ENCODE peak calls at places on chromosomes 3 and 15, in five cellular contexts. B, V, A, M and J are unnamed samples.

GRCh38 chr15:101152914-101153313 is 98.9 kb downstream of the CHSY1 start:
- DNase-seq in A (no peak), V (peak), M (peak), B (no peak), J (no peak)

GRCh38 chr3:78645628-78646310 is 1122.0 kb downstream of the ROBO1 start:
- DNase-seq in B (peak), A (no peak), M (peak), V (peak), J (no peak)

GRCh38 chr15:56683925-56684324 is 49.4 kb downstream of the ZNF280D start:
- DNase-seq in M (no peak), V (no peak), B (no peak), A (no peak), J (no peak)

GRCh38 chr3:11717768-11718581 is 74.3 kb upstream of the VGLL4 start:
- DNase-seq in V (peak), B (no peak), M (no peak), A (no peak), J (no peak)

GRCh38 chr15:84816694-84817460 is at the start of gene ALPK3:
- DNase-seq in A (no peak), B (no peak), V (no peak), M (no peak), J (no peak)

GRCh38 chr15:73051402-73051810 is 857 bp upstream of the NEO1 start:
- DNase-seq in A (peak), B (no peak), V (no peak), M (peak), J (no peak)

GRCh38 chr3:126528419-126528799 is 4.5 kb downstream of the CHST13 start:
- DNase-seq in M (no peak), A (no peak), V (no peak), B (no peak), J (no peak)

GRCh38 chr3:171810278-171811058 is at the start of gene PLD1:
- DNase-seq in B (no peak), A (peak), V (peak), M (peak), J (peak)

GRCh38 chr3:82814660-82815059 is 1053.2 kb upstream of the GBE1 start:
- DNase-seq in V (no peak), A (no peak), M (no peak), B (no peak), J (no peak)

GRCh38 chr3:41881233-41881821 is 80.6 kb downstream of the ULK4 start:
- DNase-seq in V (peak), B (no peak), M (no peak), A (no peak), J (no peak)

GRCh38 chr15:55741592-55742497 is 1.1 kb downstream of the PRTG start:
- DNase-seq in V (peak), B (no peak), M (no peak), A (no peak), J (no peak)

GRCh38 chr15:45180648-45181436 is 6.9 kb downstream of the SHF start:
- DNase-seq in A (no peak), M (no peak), V (no peak), B (no peak), J (no peak)

GRCh38 chr3:38163117-38163870 is 2.0 kb upstream of the OXSR1 start:
- DNase-seq in V (peak), M (peak), A (no peak), B (no peak), J (no peak)

GRCh38 chr15:60396560-60396963 is 1.2 kb downstream of the ANXA2 start:
- DNase-seq in V (no peak), B (no peak), M (no peak), A (no peak), J (no peak)

GRCh38 chr3:138060792-138061191 is 50.8 kb downstream of the CLDN18 start:
- DNase-seq in A (no peak), B (no peak), V (no peak), M (no peak), J (no peak)

GRCh38 chr15:90153658-90154057 is 47.5 kb upstream of the SEMA4B start:
- DNase-seq in V (no peak), A (no peak), B (no peak), M (no peak), J (no peak)

GRCh38 chr3:58353722-58354553 is 21.2 kb downstream of the PXK start:
- DNase-seq in M (no peak), A (no peak), V (no peak), B (no peak), J (no peak)

GRCh38 chr15:20340331-20340811 is 201.2 kb downstream of the GOLGA6L6 start:
- DNase-seq in A (no peak), V (no peak), M (peak), B (no peak), J (no peak)

GRCh38 chr3:45608885-45609284 is 14.3 kb downstream of the LIMD1 start:
- DNase-seq in M (no peak), B (no peak), V (no peak), A (no peak), J (no peak)

GRCh38 chr3:77539677-77540076 is 499.8 kb downstream of the ROBO2 start:
- DNase-seq in M (no peak), A (no peak), B (no peak), V (peak), J (no peak)

GRCh38 chr3:141952611-141953010 is 76.2 kb downstream of the ATP1B3 start:
- DNase-seq in V (no peak), A (no peak), M (no peak), B (no peak), J (no peak)

GRCh38 chr3:72004749-72005292 is 219.9 kb upstream of the PROK2 start:
- DNase-seq in A (no peak), B (no peak), V (no peak), M (peak), J (no peak)

GRCh38 chr15:81332326-81332725 is 8.4 kb upstream of the STARD5 start:
- DNase-seq in V (no peak), B (no peak), M (no peak), A (no peak), J (no peak)

GRCh38 chr3:31132132-31132769 is 237.8 kb upstream of the GADL1 start:
- DNase-seq in V (peak), A (no peak), B (peak), M (no peak), J (no peak)

GRCh38 chr3:13700889-13701288 is 152.0 kb downstream of the FBLN2 start:
- DNase-seq in M (no peak), A (no peak), V (no peak), B (no peak), J (no peak)

GRCh38 chr3:79052054-79052681 is 715.6 kb downstream of the ROBO1 start:
- DNase-seq in V (peak), A (no peak), M (no peak), B (no peak), J (no peak)

GRCh38 chr15:79339588-79340314 is 28.8 kb downstream of the TMED3 start:
- DNase-seq in V (peak), B (no peak), A (no peak), M (peak), J (no peak)

GRCh38 chr15:31271706-31272557 is 54.7 kb upstream of the KLF13 start:
- DNase-seq in B (no peak), A (no peak), V (no peak), M (no peak), J (no peak)

GRCh38 chr15:65026756-65027155 is 2.7 kb downstream of the MTFMT start:
- DNase-seq in V (no peak), M (no peak), B (no peak), A (no peak), J (no peak)

GRCh38 chr3:99899603-99900002 is 81.9 kb downstream of the CMSS1 start:
- DNase-seq in V (no peak), B (no peak), A (no peak), M (no peak), J (no peak)

GRCh38 chr3:99903844-99904243 is 86.2 kb downstream of the CMSS1 start:
- DNase-seq in B (no peak), A (no peak), M (no peak), V (no peak), J (no peak)

GRCh38 chr3:99902091-99902490 is 84.4 kb downstream of the CMSS1 start:
- DNase-seq in M (no peak), A (no peak), B (no peak), V (no peak), J (no peak)

GRCh38 chr3:99900248-99900647 is 82.6 kb downstream of the CMSS1 start:
- DNase-seq in B (no peak), M (no peak), A (no peak), V (no peak), J (no peak)

DNA sequence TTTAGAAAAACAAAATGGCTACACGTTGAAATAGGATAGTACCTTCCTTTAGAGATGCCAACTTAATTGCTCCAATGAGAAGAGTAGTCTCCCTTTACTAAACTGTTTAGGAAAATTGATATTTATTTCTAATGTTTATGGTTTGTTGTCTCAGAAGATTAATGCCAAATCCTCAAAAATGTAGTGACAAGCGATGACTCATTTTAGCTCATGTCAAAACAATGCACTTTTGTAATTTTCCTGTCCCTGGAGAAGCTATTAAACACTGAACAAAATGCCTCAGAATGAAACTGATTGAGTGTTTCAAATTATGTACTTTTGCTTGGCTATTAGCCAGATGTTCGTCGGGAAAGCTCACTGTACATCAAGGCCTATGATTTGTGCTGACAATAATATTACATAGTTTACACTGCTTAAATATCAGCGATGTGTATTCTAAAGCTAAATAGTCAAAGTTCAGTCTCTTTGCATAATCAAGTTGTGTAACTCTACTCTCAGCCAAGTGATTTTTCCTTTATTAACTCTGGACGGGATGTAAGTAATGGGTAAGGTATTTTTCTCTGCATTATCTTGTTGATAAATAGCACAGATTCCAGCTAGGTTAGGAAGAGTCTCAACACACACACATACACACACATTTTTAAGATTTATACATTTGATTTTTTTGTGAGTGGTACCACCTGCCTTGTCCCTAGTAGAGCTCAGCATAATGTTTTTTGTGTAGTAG is 83.7 kb downstream of the CMSS1 start:
- DNase-seq in M (no peak), B (peak), V (peak), A (no peak), J (no peak)
- TF ChIP-seq TAF1 in M (no peak), B (no peak), V (no peak), A (no peak), J (no peak)

GRCh38 chr3:194139085-194139976 is 3.4 kb downstream of the HES1 start:
- DNase-seq in A (no peak), M (peak), V (peak), B (no peak), J (no peak)

GRCh38 chr3:194139977-194140351 is 4.0 kb downstream of the HES1 start:
- DNase-seq in V (no peak), A (no peak), M (no peak), B (no peak), J (no peak)

GRCh38 chr3:194142156-194142910 is 6.4 kb downstream of the HES1 start:
- DNase-seq in V (no peak), A (no peak), B (no peak), M (no peak), J (no peak)

GRCh38 chr3:194141415-194142155 is 5.6 kb downstream of the HES1 start:
- DNase-seq in V (peak), A (peak), M (peak), B (no peak), J (peak)

DNA sequence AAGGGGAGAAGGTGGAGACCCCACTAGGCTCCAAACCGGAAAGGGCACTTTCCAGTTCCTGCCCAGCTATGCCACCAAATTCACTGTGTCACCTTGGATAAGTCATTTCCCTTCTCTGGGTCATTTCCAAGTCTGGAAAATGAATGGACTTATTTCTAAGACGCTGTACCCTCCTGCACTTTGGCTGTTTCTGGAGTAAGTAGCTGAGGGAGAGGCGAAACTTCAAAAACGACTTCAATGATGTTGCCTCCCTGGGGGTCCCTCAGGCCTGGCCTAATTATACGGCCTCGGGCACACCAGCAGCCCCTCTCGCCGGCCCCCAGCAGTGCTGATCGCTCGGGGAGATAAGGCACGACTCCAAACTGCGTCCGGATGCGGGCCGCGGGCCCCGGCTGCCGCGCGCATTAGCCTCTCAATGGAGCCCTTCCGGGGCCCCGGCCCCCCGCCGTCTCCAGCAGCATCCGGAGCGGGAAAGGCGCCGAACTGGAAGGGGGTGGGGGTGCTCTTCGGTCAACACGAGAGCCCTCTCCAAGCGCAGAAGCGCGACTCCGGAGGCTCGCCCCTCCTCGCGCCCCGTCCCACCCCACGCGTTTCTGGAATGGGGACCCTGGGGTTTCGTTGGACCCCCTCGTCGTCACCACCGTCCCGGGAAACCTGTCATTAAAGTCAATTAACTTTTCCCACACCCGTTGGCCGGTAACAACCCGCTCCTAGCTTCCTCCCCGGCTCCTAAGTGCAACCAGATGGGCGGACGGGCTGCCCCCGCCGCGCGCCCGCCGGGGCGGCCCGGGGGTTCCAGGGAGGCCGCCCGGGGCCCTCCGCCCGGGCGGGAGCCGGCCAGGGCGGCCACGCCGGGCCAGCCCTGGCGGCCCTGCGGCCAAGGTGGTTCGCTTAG is 4.8 kb downstream of the HES1 start:
- DNase-seq in A (no peak), V (peak), B (no peak), M (peak), J (peak)
- TF ChIP-seq POLR2A in A (no peak), V (peak), B (peak), M (peak), J (peak)

GRCh38 chr15:40266828-40267304 is 16.0 kb downstream of the ANKRD63 start:
- DNase-seq in V (peak), M (peak), B (no peak), A (no peak), J (no peak)
- TF ChIP-seq POLR2AphosphoS5 in V (no peak), M (no peak), B (no peak), A (no peak), J (no peak)

GRCh38 chr3:48989126-48989795 is 780 bp upstream of the P4HTM start:
- DNase-seq in A (no peak), B (no peak), V (no peak), M (no peak), J (no peak)
- TF ChIP-seq TAF1 in A (no peak), B (no peak), V (no peak), M (no peak), J (no peak)

DNA sequence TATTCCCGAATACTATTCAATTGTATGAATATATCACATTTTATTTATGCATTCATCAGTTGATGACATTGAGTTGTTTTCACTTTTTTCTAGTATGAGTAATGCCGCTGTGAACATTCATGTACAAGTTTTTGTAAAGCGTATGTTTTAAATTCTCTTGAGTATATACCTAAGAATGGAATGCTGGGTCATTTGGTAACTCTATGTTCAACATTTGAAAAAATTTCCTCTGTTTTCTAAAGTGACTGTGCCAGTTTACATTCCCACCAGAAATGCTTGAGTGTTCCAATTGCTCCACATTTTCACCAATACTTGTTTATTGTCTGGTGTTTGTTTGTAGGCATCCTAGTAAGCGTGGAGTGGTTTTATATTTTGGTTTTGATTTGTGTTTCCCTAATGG is 144.5 kb downstream of the EPHA6 start:
- DNase-seq in M (no peak), V (no peak), B (no peak), A (no peak), J (no peak)
- TF ChIP-seq POLR2A in M (no peak), V (no peak), B (no peak), A (no peak), J (no peak)

GRCh38 chr15:59185725-59186124 is 20.9 kb upstream of the LDHAL6B start:
- DNase-seq in V (no peak), B (no peak), M (no peak), A (no peak), J (no peak)

GRCh38 chr15:59178151-59178705 is 28.4 kb upstream of the LDHAL6B start:
- DNase-seq in A (no peak), V (no peak), B (no peak), M (no peak), J (no peak)

GRCh38 chr15:59177445-59177728 is 29.3 kb upstream of the LDHAL6B start:
- DNase-seq in M (no peak), B (no peak), A (no peak), V (no peak), J (no peak)

GRCh38 chr15:59176653-59177444 is 29.8 kb upstream of the LDHAL6B start:
- DNase-seq in V (no peak), B (no peak), M (no peak), A (no peak), J (no peak)

DNA sequence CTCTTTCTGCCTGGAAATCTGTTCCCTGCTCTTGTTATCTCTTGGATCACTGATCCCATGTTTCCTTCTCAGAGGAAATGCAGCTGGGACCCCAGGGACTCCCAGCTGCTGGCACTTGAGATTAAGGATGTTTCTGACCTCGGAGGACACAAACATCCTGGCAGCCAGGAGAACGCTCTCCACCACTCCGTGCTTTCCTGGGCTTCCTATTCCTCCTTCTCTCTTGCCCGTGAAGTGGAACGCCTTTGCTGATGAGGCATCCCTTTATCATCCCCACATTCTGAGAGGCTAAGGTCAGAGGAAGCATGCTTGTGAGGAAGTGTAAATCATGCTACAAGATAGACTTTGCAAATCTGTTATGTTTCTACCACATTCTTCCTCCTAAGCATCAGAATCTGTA is 25.7 kb upstream of the LDHAL6B start:
- DNase-seq in V (no peak), B (no peak), A (no peak), M (no peak), J (no peak)
- TF ChIP-seq POLR2AphosphoS5 in V (no peak), B (no peak), A (peak), M (no peak), J (peak)

DNA sequence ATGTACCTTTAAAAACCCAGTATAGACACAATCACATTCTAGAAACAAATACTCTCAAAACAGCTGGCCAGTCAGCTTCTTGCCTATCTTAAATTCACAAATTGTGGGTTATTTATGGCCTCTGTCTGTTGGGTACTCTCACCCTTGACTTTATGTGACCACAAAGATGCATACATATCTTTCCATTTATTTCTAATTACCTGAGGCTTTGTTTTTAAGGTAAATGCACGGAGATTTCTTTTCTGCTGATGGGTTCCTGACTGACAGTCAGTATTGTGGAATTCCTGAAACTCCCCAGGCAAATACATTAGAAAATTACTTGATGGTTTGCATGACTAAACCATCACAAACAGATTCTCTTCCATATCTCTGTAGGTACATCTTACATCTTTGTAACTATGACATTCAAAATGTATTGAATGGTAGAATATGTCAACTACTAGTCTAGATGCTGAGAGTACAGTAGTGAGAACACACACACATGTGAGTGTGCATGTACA is 107.7 kb downstream of the EDEM1 start:
- DNase-seq in A (no peak), B (no peak), V (no peak), M (no peak), J (no peak)
- TF ChIP-seq TAF1 in A (no peak), B (no peak), V (no peak), M (no peak), J (no peak)